ENCODE peak calls at places on chromosomes 13 and 19, in eight cellular contexts. I is GM19239, J is AG09309, H is heart right ventricle, C is SK-N-SH, L is germinal center, M is nucleus accumbens, A is T-cell. F is an unnamed sample.

GRCh38 chr19:5826531-5827341 is 12.8 kb downstream of the FUT6 start:
- DNase-seq in I (peak), J (no peak), H (peak), C (peak), L (peak), M (no peak), A (no peak), F (no peak)

GRCh38 chr13:40813662-40814454 is 24.4 kb downstream of the SLC25A15 start:
- DNase-seq in I (peak), J (no peak), H (no peak), C (peak), L (peak), M (no peak), A (no peak), F (no peak)

GRCh38 chr13:84263354-84264069 is 381.2 kb upstream of the SLITRK1 start:
- DNase-seq in I (no peak), J (no peak), H (no peak), C (no peak), L (no peak), M (no peak), A (no peak), F (no peak)

GRCh38 chr13:23871616-23872220 is 17.5 kb downstream of the MIPEP start:
- DNase-seq in I (no peak), J (no peak), H (no peak), C (peak), L (peak), M (no peak), A (no peak), F (no peak)

GRCh38 chr13:23744315-23744714 is 144.9 kb downstream of the MIPEP start:
- DNase-seq in I (no peak), J (no peak), H (no peak), C (no peak), L (no peak), M (no peak), A (no peak), F (no peak)

GRCh38 chr13:59250276-59250990 is 913.3 kb downstream of the DIAPH3 start:
- DNase-seq in I (no peak), J (no peak), H (no peak), C (no peak), L (no peak), M (no peak), A (no peak), F (no peak)

GRCh38 chr13:39565036-39565949 is 37.7 kb downstream of the LHFPL6 start:
- DNase-seq in I (no peak), J (peak), H (no peak), C (no peak), L (no peak), M (no peak), A (no peak), F (no peak)

GRCh38 chr13:75645141-75645540 is 9.0 kb downstream of the LMO7 start:
- DNase-seq in I (no peak), J (no peak), H (no peak), C (no peak), L (no peak), M (no peak), A (no peak), F (no peak)

GRCh38 chr19:18477042-18477760 is 39.3 kb upstream of the ISYNA1 start:
- DNase-seq in I (no peak), J (no peak), H (no peak), C (no peak), L (no peak), M (no peak), A (no peak), F (no peak)

GRCh38 chr19:38653028-38653571 is 5.7 kb downstream of the ACTN4 start:
- DNase-seq in I (no peak), J (no peak), H (no peak), C (no peak), L (no peak), M (no peak), A (no peak), F (no peak)

GRCh38 chr13:49436890-49437289 is 7.0 kb downstream of the CAB39L start:
- DNase-seq in I (no peak), J (no peak), H (peak), C (no peak), L (no peak), M (peak), A (no peak), F (peak)

GRCh38 chr13:80226645-80227044 is 114.3 kb downstream of the SPRY2 start:
- DNase-seq in I (no peak), J (no peak), H (no peak), C (no peak), L (no peak), M (no peak), A (no peak), F (no peak)

GRCh38 chr19:51572415-51572814 is 1.3 kb downstream of the ZNF175 start:
- DNase-seq in I (no peak), J (no peak), H (no peak), C (no peak), L (peak), M (no peak), A (no peak), F (no peak)

GRCh38 chr19:50419022-50419579 is 363 bp downstream of the SPIB start:
- DNase-seq in I (no peak), J (no peak), H (no peak), C (no peak), L (no peak), M (no peak), A (no peak), F (no peak)